ENCODE peak calls at places on chromosomes 4 and X, in eight cellular contexts. T is vagina; Z is OCI-LY7; C is RWPE1; R is CD8-positive, alpha-beta T cell; M is mammary epithelial cell; N is stomach; O is PC-3. I is an unnamed sample.

GRCh38 chr4:154562697-154563254 is at the start of gene FGB:
- DNase-seq in C (no peak), Z (no peak), N (no peak), O (peak; percentile 7), T (no peak), M (no peak), R (no peak), I (no peak)

GRCh38 chr4:43133566-43133965 is 241.1 kb downstream of the GRXCR1 start:
- DNase-seq in T (no peak), O (peak; percentile 89), Z (no peak), N (no peak), C (no peak), R (no peak), M (peak; percentile 17), I (no peak)

GRCh38 chrX:68433155-68433980 is at the start of gene OPHN1:
- DNase-seq in O (peak; percentile 88), M (peak; percentile 84), Z (no peak), R (no peak), C (peak; percentile 68), T (peak; percentile 89), N (peak; percentile 82), I (peak; percentile 80)

GRCh38 chr4:149008415-149009025 is 566.3 kb upstream of the NR3C2 start:
- DNase-seq in N (no peak), Z (no peak), R (no peak), M (no peak), T (no peak), O (no peak), C (no peak), I (no peak)

GRCh38 chr4:24979554-24979953 is 51.2 kb downstream of the LGI2 start:
- DNase-seq in T (peak; percentile 83), R (no peak), O (peak; percentile 9), Z (no peak), N (no peak), M (no peak), C (no peak), I (no peak)

GRCh38 chrX:123626962-123627361 is 105.9 kb downstream of the THOC2 start:
- DNase-seq in C (no peak), T (no peak), N (no peak), R (no peak), Z (no peak), O (peak; percentile 55), M (peak; percentile 14), I (no peak)

GRCh38 chr4:179307297-179308136 is 1865.3 kb upstream of the AGA start:
- DNase-seq in O (peak; percentile 60), T (no peak), M (peak; percentile 15), R (no peak), N (no peak), C (no peak), Z (peak; percentile 55), I (no peak)

GRCh38 chr4:176229645-176230044 is 34.3 kb upstream of the SPATA4 start:
- DNase-seq in T (no peak), R (no peak), Z (no peak), M (no peak), C (no peak), O (no peak), N (no peak), I (no peak)

GRCh38 chrX:115409551-115409950 is 120.0 kb downstream of the LUZP4 start:
- DNase-seq in T (no peak), O (no peak), M (no peak), N (no peak), C (no peak), R (no peak), Z (no peak), I (no peak)

GRCh38 chrX:144716187-144716586 is 531.1 kb upstream of the SPANXN1 start:
- DNase-seq in C (no peak), Z (no peak), O (no peak), R (no peak), M (no peak), N (no peak), T (no peak), I (no peak)

GRCh38 chrX:21806691-21807090 is 32.7 kb upstream of the MBTPS2 start:
- DNase-seq in R (no peak), T (no peak), N (no peak), Z (no peak), M (peak; percentile 51), C (no peak), O (peak; percentile 44), I (no peak)

GRCh38 chr4:76011700-76012387 is 4.5 kb upstream of the CXCL9 start:
- DNase-seq in Z (no peak), N (no peak), O (peak; percentile 61), R (no peak), C (peak; percentile 34), T (no peak), M (peak; percentile 82), I (no peak)

GRCh38 chr4:185318679-185319078 is 77.0 kb downstream of the LRP2BP start:
- DNase-seq in C (no peak), Z (no peak), T (no peak), R (no peak), N (no peak), M (no peak), O (peak; percentile 32), I (no peak)

GRCh38 chr4:123555500-123556273 is 159.1 kb downstream of the SPRY1 start:
- DNase-seq in M (peak; percentile 81), N (peak; percentile 96), T (peak; percentile 91), O (peak; percentile 70), R (no peak), C (peak; percentile 90), Z (no peak), I (peak; percentile 45)

GRCh38 chr4:5788144-5788543 is 77.1 kb downstream of the EVC start:
- DNase-seq in Z (no peak), R (no peak), M (no peak), C (no peak), O (no peak), N (no peak), T (no peak), I (no peak)

GRCh38 chr4:145935253-145936141 is 3.1 kb downstream of the ZNF827 start:
- DNase-seq in N (peak; percentile 31), R (no peak), Z (peak; percentile 79), C (no peak), M (no peak), T (no peak), O (no peak), I (no peak)

GRCh38 chrX:45472968-45473367 is 272.3 kb upstream of the DIPK2B start:
- DNase-seq in T (no peak), Z (no peak), O (peak; percentile 88), C (no peak), R (no peak), M (peak; percentile 70), N (no peak), I (no peak)

GRCh38 chrX:9677098-9677739 is 88.4 kb downstream of the GPR143 start:
- DNase-seq in N (peak; percentile 37), Z (no peak), T (no peak), R (no peak), C (peak; percentile 16), O (peak; percentile 56), M (no peak), I (no peak)

GRCh38 chr4:102760645-102761477 is at the start of gene MANBA:
- DNase-seq in N (peak; percentile 86), C (peak; percentile 86), M (peak; percentile 84), Z (peak; percentile 91), T (no peak), O (peak; percentile 77), R (peak; percentile 78), I (peak; percentile 81)

GRCh38 chrX:155819966-155820491 is 61.1 kb upstream of the VAMP7 start:
- DNase-seq in C (peak; percentile 50), T (no peak), O (peak; percentile 72), R (peak; percentile 8), N (peak; percentile 63), M (peak; percentile 88), Z (peak; percentile 51), I (peak; percentile 34)

GRCh38 chr4:158176108-158176507 is 3.3 kb upstream of the GASK1B start:
- DNase-seq in O (peak; percentile 78), Z (no peak), T (no peak), R (no peak), N (peak; percentile 71), C (peak; percentile 38), M (peak; percentile 57), I (no peak)

GRCh38 chr4:89829470-89830138 is 7.4 kb downstream of the SNCA start:
- DNase-seq in T (no peak), C (no peak), R (no peak), M (peak; percentile 86), O (no peak), Z (peak; percentile 35), N (no peak), I (no peak)

GRCh38 chrX:23742174-23742692 is 843 bp downstream of the ACOT9 start:
- DNase-seq in R (no peak), T (no peak), N (peak; percentile 32), C (peak; percentile 73), Z (peak; percentile 37), O (peak; percentile 64), M (peak; percentile 59), I (no peak)

GRCh38 chrX:47366051-47366722 is 4.2 kb upstream of the ZNF157 start:
- DNase-seq in R (peak; percentile 58), Z (peak; percentile 93), N (peak; percentile 47), T (no peak), M (peak; percentile 72), O (peak; percentile 43), C (peak; percentile 31), I (peak; percentile 39)
- TF ChIP-seq CTCF in R (no peak), Z (no peak), N (no peak), T (no peak), M (no peak), O (no peak), C (no peak), I (no peak)

GRCh38 chr4:47914219-47914925 is at the start of gene NFXL1:
- DNase-seq in Z (peak; percentile 97), N (peak; percentile 97), O (peak; percentile 92), T (peak; percentile 99), C (peak; percentile 95), R (peak; percentile 93), M (peak; percentile 96), I (peak; percentile 96)

GRCh38 chr4:47913858-47914218 is 545 bp downstream of the NFXL1 start:
- DNase-seq in M (peak; percentile 50), Z (peak; percentile 49), T (no peak), N (peak; percentile 42), C (peak; percentile 37), R (peak; percentile 7), O (peak; percentile 19), I (peak; percentile 39)

GRCh38 chr4:47914926-47915237 is 499 bp upstream of the NFXL1 start:
- DNase-seq in T (no peak), M (no peak), O (no peak), C (no peak), N (no peak), R (no peak), Z (no peak), I (no peak)

GRCh38 chr4:47915378-47915777 is 995 bp upstream of the NFXL1 start:
- DNase-seq in O (no peak), R (no peak), C (no peak), T (no peak), M (no peak), N (no peak), Z (no peak), I (no peak)

GRCh38 chr4:47913328-47913727 is 1.1 kb downstream of the NFXL1 start:
- DNase-seq in O (peak; percentile 59), R (no peak), Z (peak; percentile 10), N (no peak), M (peak; percentile 51), C (peak; percentile 34), T (no peak), I (no peak)
- H3K27ac ChIP-seq in O (peak overlapping the region; percentile 64), R (no peak overlapping the region), Z (peak overlapping the region; percentile 54), N (peak overlapping the region; percentile 90), M (peak overlapping the region; percentile 77), C (peak overlapping the region; percentile 82), T (peak overlapping the region; percentile 76), I (peak overlapping the region; percentile 86)

GRCh38 chr4:38993683-38994082 is 38.5 kb downstream of the TMEM156 start:
- DNase-seq in Z (no peak), O (no peak), R (no peak), N (no peak), M (no peak), T (no peak), C (peak; percentile 14), I (no peak)
- TF ChIP-seq CTCF in Z (peak; percentile 36), O (peak; percentile 29), R (no peak), N (no peak), M (peak; percentile 18), T (no peak), C (no peak), I (no peak)

GRCh38 chr4:151013491-151013890 is 1.6 kb downstream of the LRBA start:
- DNase-seq in R (no peak), T (no peak), M (no peak), N (no peak), Z (peak; percentile 16), C (peak; percentile 10), O (no peak), I (no peak)
- H3K27ac ChIP-seq in R (no peak overlapping the region), T (no peak overlapping the region), M (peak overlapping the region; percentile 92), N (no peak overlapping the region), Z (peak overlapping the region; percentile 88), C (no peak overlapping the region), O (no peak overlapping the region), I (no peak overlapping the region)